ENCODE peak calls at places on chromosomes 12 and 14, in ten cellular contexts. One of them, this sample, is unnamed.

GRCh38 chr12:14873440-14874185 is 12.0 kb downstream of the MGP start:
- DNase-seq in KBM-7: peak
- DNase-seq in NCI-H345: no peak
- DNase-seq in WERI-Rb-1: peak
- DNase-seq in NCI-H460: no peak
- DNase-seq in NCI-H748 treated with DMSO at 0.1 percent for 48 hours: no peak
- DNase-seq in anterior cingulate cortex: no peak
- DNase-seq in stimulated activated CD4-positive, alpha-beta T cell treated with anti-CD3 and anti-CD28 coated beads, TNF-alpha, amount 100 ng/mL, for 1 hour: no peak
- DNase-seq in SK-N-SH: no peak
- DNase-seq in AG08396: no peak
- DNase-seq in this sample: no peak

GRCh38 chr12:121949643-121950397 is 31.4 kb downstream of the CFAP251 start:
- DNase-seq in KBM-7: no peak
- DNase-seq in NCI-H345: peak
- DNase-seq in WERI-Rb-1: no peak
- DNase-seq in NCI-H460: peak
- DNase-seq in NCI-H748 treated with DMSO at 0.1 percent for 48 hours: no peak
- DNase-seq in anterior cingulate cortex: no peak
- DNase-seq in stimulated activated CD4-positive, alpha-beta T cell treated with anti-CD3 and anti-CD28 coated beads, TNF-alpha, amount 100 ng/mL, for 1 hour: no peak
- DNase-seq in SK-N-SH: no peak
- DNase-seq in AG08396: peak
- DNase-seq in this sample: no peak

GRCh38 chr12:47033081-47033480 is 46.3 kb upstream of the PCED1B start:
- DNase-seq in KBM-7: no peak
- DNase-seq in NCI-H345: no peak
- DNase-seq in WERI-Rb-1: no peak
- DNase-seq in NCI-H460: no peak
- DNase-seq in NCI-H748 treated with DMSO at 0.1 percent for 48 hours: no peak
- DNase-seq in anterior cingulate cortex: no peak
- DNase-seq in stimulated activated CD4-positive, alpha-beta T cell treated with anti-CD3 and anti-CD28 coated beads, TNF-alpha, amount 100 ng/mL, for 1 hour: no peak
- DNase-seq in SK-N-SH: no peak
- DNase-seq in AG08396: no peak
- DNase-seq in this sample: no peak

GRCh38 chr14:68958553-68958952 is 20.5 kb downstream of the ACTN1 start:
- DNase-seq in KBM-7: no peak
- DNase-seq in NCI-H345: no peak
- DNase-seq in WERI-Rb-1: no peak
- DNase-seq in NCI-H460: no peak
- DNase-seq in NCI-H748 treated with DMSO at 0.1 percent for 48 hours: no peak
- DNase-seq in anterior cingulate cortex: no peak
- DNase-seq in stimulated activated CD4-positive, alpha-beta T cell treated with anti-CD3 and anti-CD28 coated beads, TNF-alpha, amount 100 ng/mL, for 1 hour: no peak
- DNase-seq in SK-N-SH: no peak
- DNase-seq in AG08396: no peak
- DNase-seq in this sample: no peak

GRCh38 chr12:128076188-128076587 is 190.8 kb upstream of the TMEM132C start:
- DNase-seq in KBM-7: no peak
- DNase-seq in NCI-H345: no peak
- DNase-seq in WERI-Rb-1: no peak
- DNase-seq in NCI-H460: peak
- DNase-seq in NCI-H748 treated with DMSO at 0.1 percent for 48 hours: no peak
- DNase-seq in anterior cingulate cortex: no peak
- DNase-seq in stimulated activated CD4-positive, alpha-beta T cell treated with anti-CD3 and anti-CD28 coated beads, TNF-alpha, amount 100 ng/mL, for 1 hour: no peak
- DNase-seq in SK-N-SH: no peak
- DNase-seq in AG08396: peak
- DNase-seq in this sample: no peak

GRCh38 chr12:1217191-1217949 is 226.3 kb downstream of the ERC1 start:
- DNase-seq in KBM-7: no peak
- DNase-seq in NCI-H345: no peak
- DNase-seq in WERI-Rb-1: peak
- DNase-seq in NCI-H460: peak
- DNase-seq in NCI-H748 treated with DMSO at 0.1 percent for 48 hours: peak
- DNase-seq in anterior cingulate cortex: no peak
- DNase-seq in stimulated activated CD4-positive, alpha-beta T cell treated with anti-CD3 and anti-CD28 coated beads, TNF-alpha, amount 100 ng/mL, for 1 hour: no peak
- DNase-seq in SK-N-SH: peak
- DNase-seq in AG08396: peak
- DNase-seq in this sample: no peak

GRCh38 chr12:54301428-54302045 is 722 bp upstream of the NFE2 start:
- DNase-seq in KBM-7: no peak
- DNase-seq in NCI-H345: no peak
- DNase-seq in WERI-Rb-1: no peak
- DNase-seq in NCI-H460: no peak
- DNase-seq in NCI-H748 treated with DMSO at 0.1 percent for 48 hours: no peak
- DNase-seq in anterior cingulate cortex: no peak
- DNase-seq in stimulated activated CD4-positive, alpha-beta T cell treated with anti-CD3 and anti-CD28 coated beads, TNF-alpha, amount 100 ng/mL, for 1 hour: no peak
- DNase-seq in SK-N-SH: no peak
- DNase-seq in AG08396: no peak
- DNase-seq in this sample: no peak

GRCh38 chr12:54036620-54037359 is 3.9 kb downstream of the HOXC5 start:
- DNase-seq in KBM-7: no peak
- DNase-seq in NCI-H345: peak
- DNase-seq in WERI-Rb-1: peak
- DNase-seq in NCI-H460: no peak
- DNase-seq in NCI-H748 treated with DMSO at 0.1 percent for 48 hours: no peak
- DNase-seq in anterior cingulate cortex: no peak
- DNase-seq in stimulated activated CD4-positive, alpha-beta T cell treated with anti-CD3 and anti-CD28 coated beads, TNF-alpha, amount 100 ng/mL, for 1 hour: no peak
- DNase-seq in SK-N-SH: no peak
- DNase-seq in AG08396: no peak
- DNase-seq in this sample: no peak

GRCh38 chr12:101696477-101697196 is 803 bp upstream of the CHPT1 start:
- DNase-seq in KBM-7: peak
- DNase-seq in NCI-H345: no peak
- DNase-seq in WERI-Rb-1: peak
- DNase-seq in NCI-H460: no peak
- DNase-seq in NCI-H748 treated with DMSO at 0.1 percent for 48 hours: no peak
- DNase-seq in anterior cingulate cortex: no peak
- DNase-seq in stimulated activated CD4-positive, alpha-beta T cell treated with anti-CD3 and anti-CD28 coated beads, TNF-alpha, amount 100 ng/mL, for 1 hour: no peak
- DNase-seq in SK-N-SH: peak
- DNase-seq in AG08396: peak
- DNase-seq in this sample: peak

GRCh38 chr12:123944696-123945095 is 27.9 kb downstream of the CCDC92 start:
- DNase-seq in KBM-7: no peak
- DNase-seq in NCI-H345: no peak
- DNase-seq in WERI-Rb-1: no peak
- DNase-seq in NCI-H460: no peak
- DNase-seq in NCI-H748 treated with DMSO at 0.1 percent for 48 hours: no peak
- DNase-seq in anterior cingulate cortex: no peak
- DNase-seq in stimulated activated CD4-positive, alpha-beta T cell treated with anti-CD3 and anti-CD28 coated beads, TNF-alpha, amount 100 ng/mL, for 1 hour: no peak
- DNase-seq in SK-N-SH: no peak
- DNase-seq in AG08396: no peak
- DNase-seq in this sample: no peak

GRCh38 chr12:124764451-124764850 is 99.2 kb downstream of the SCARB1 start:
- DNase-seq in KBM-7: peak
- DNase-seq in NCI-H345: no peak
- DNase-seq in WERI-Rb-1: peak
- DNase-seq in NCI-H460: no peak
- DNase-seq in NCI-H748 treated with DMSO at 0.1 percent for 48 hours: no peak
- DNase-seq in anterior cingulate cortex: no peak
- DNase-seq in stimulated activated CD4-positive, alpha-beta T cell treated with anti-CD3 and anti-CD28 coated beads, TNF-alpha, amount 100 ng/mL, for 1 hour: no peak
- DNase-seq in SK-N-SH: no peak
- DNase-seq in AG08396: no peak
- DNase-seq in this sample: no peak

GRCh38 chr12:118337194-118337838 is 35.4 kb downstream of the TAOK3 start:
- DNase-seq in KBM-7: no peak
- DNase-seq in NCI-H345: no peak
- DNase-seq in WERI-Rb-1: no peak
- DNase-seq in NCI-H460: no peak
- DNase-seq in NCI-H748 treated with DMSO at 0.1 percent for 48 hours: no peak
- DNase-seq in anterior cingulate cortex: no peak
- DNase-seq in stimulated activated CD4-positive, alpha-beta T cell treated with anti-CD3 and anti-CD28 coated beads, TNF-alpha, amount 100 ng/mL, for 1 hour: no peak
- DNase-seq in SK-N-SH: no peak
- DNase-seq in AG08396: peak
- DNase-seq in this sample: no peak

GRCh38 chr12:64452559-64453329 is 824 bp downstream of the TBK1 start:
- DNase-seq in KBM-7: peak
- DNase-seq in NCI-H345: peak
- DNase-seq in WERI-Rb-1: no peak
- DNase-seq in NCI-H460: peak
- DNase-seq in NCI-H748 treated with DMSO at 0.1 percent for 48 hours: peak
- DNase-seq in anterior cingulate cortex: no peak
- DNase-seq in stimulated activated CD4-positive, alpha-beta T cell treated with anti-CD3 and anti-CD28 coated beads, TNF-alpha, amount 100 ng/mL, for 1 hour: no peak
- DNase-seq in SK-N-SH: peak
- DNase-seq in AG08396: peak
- DNase-seq in this sample: no peak

GRCh38 chr14:94599656-94600004 is 12.6 kb upstream of the SERPINA3 start:
- DNase-seq in KBM-7: no peak
- DNase-seq in NCI-H345: no peak
- DNase-seq in WERI-Rb-1: no peak
- DNase-seq in NCI-H460: no peak
- DNase-seq in NCI-H748 treated with DMSO at 0.1 percent for 48 hours: no peak
- DNase-seq in anterior cingulate cortex: no peak
- DNase-seq in stimulated activated CD4-positive, alpha-beta T cell treated with anti-CD3 and anti-CD28 coated beads, TNF-alpha, amount 100 ng/mL, for 1 hour: no peak
- DNase-seq in SK-N-SH: no peak
- DNase-seq in AG08396: no peak
- DNase-seq in this sample: no peak

GRCh38 chr14:100278702-100279101 is 27.5 kb downstream of the SLC25A29 start:
- DNase-seq in KBM-7: peak
- DNase-seq in NCI-H345: no peak
- DNase-seq in WERI-Rb-1: no peak
- DNase-seq in NCI-H460: no peak
- DNase-seq in NCI-H748 treated with DMSO at 0.1 percent for 48 hours: no peak
- DNase-seq in anterior cingulate cortex: no peak
- DNase-seq in stimulated activated CD4-positive, alpha-beta T cell treated with anti-CD3 and anti-CD28 coated beads, TNF-alpha, amount 100 ng/mL, for 1 hour: no peak
- DNase-seq in SK-N-SH: no peak
- DNase-seq in AG08396: peak
- DNase-seq in this sample: no peak

GRCh38 chr14:70955543-70956480 is 48.6 kb downstream of the PCNX1 start:
- DNase-seq in KBM-7: peak
- DNase-seq in NCI-H345: peak
- DNase-seq in WERI-Rb-1: peak
- DNase-seq in NCI-H460: peak
- DNase-seq in NCI-H748 treated with DMSO at 0.1 percent for 48 hours: no peak
- DNase-seq in anterior cingulate cortex: no peak
- DNase-seq in stimulated activated CD4-positive, alpha-beta T cell treated with anti-CD3 and anti-CD28 coated beads, TNF-alpha, amount 100 ng/mL, for 1 hour: no peak
- DNase-seq in SK-N-SH: peak
- DNase-seq in AG08396: no peak
- DNase-seq in this sample: no peak

GRCh38 chr12:67040861-67041137 is 228.4 kb upstream of the CAND1 start:
- DNase-seq in KBM-7: no peak
- DNase-seq in NCI-H345: no peak
- DNase-seq in WERI-Rb-1: no peak
- DNase-seq in NCI-H460: no peak
- DNase-seq in NCI-H748 treated with DMSO at 0.1 percent for 48 hours: no peak
- DNase-seq in anterior cingulate cortex: no peak
- DNase-seq in stimulated activated CD4-positive, alpha-beta T cell treated with anti-CD3 and anti-CD28 coated beads, TNF-alpha, amount 100 ng/mL, for 1 hour: no peak
- DNase-seq in SK-N-SH: no peak
- DNase-seq in AG08396: no peak
- DNase-seq in this sample: no peak